ENCODE peak calls at places on chromosomes 16 and 17, in four cellular contexts. One of them, this sample, is unnamed.
A peak's percentile ranks its signal among the peaks of the same experiment; 100 is the strongest.

GRCh38 chr16:30533748-30534367 is 800 bp downstream of the ZNF747 start:
- DNase-seq in stimulated activated CD4-positive, alpha-beta T cell treated with anti-CD3 and anti-CD28 coated beads, Interleukin-1b, Interleukin-23, amount 100 ng/mL, for 24 hours: no peak
- DNase-seq in fibroblast of lung: no peak
- DNase-seq in HFFc6: no peak
- DNase-seq in this sample: no peak

GRCh38 chr17:80175411-80175810 is 5.6 kb downstream of the CARD14 start:
- DNase-seq in stimulated activated CD4-positive, alpha-beta T cell treated with anti-CD3 and anti-CD28 coated beads, Interleukin-1b, Interleukin-23, amount 100 ng/mL, for 24 hours: no peak
- DNase-seq in fibroblast of lung: peak; percentile 27
- DNase-seq in HFFc6: no peak
- DNase-seq in this sample: peak; percentile 77

GRCh38 chr16:30551781-30552180 is 6.4 kb downstream of the ZNF764 start:
- DNase-seq in stimulated activated CD4-positive, alpha-beta T cell treated with anti-CD3 and anti-CD28 coated beads, Interleukin-1b, Interleukin-23, amount 100 ng/mL, for 24 hours: peak; percentile 49
- DNase-seq in fibroblast of lung: no peak
- DNase-seq in HFFc6: no peak
- DNase-seq in this sample: no peak

GRCh38 chr16:67884684-67885083 is at the start of gene NRN1L:
- DNase-seq in stimulated activated CD4-positive, alpha-beta T cell treated with anti-CD3 and anti-CD28 coated beads, Interleukin-1b, Interleukin-23, amount 100 ng/mL, for 24 hours: no peak
- DNase-seq in fibroblast of lung: peak; percentile 91
- DNase-seq in HFFc6: peak; percentile 91
- DNase-seq in this sample: peak; percentile 95

GRCh38 chr17:46212634-46213435 is 19.6 kb upstream of the KANSL1 start:
- DNase-seq in stimulated activated CD4-positive, alpha-beta T cell treated with anti-CD3 and anti-CD28 coated beads, Interleukin-1b, Interleukin-23, amount 100 ng/mL, for 24 hours: peak; percentile 32
- DNase-seq in fibroblast of lung: peak; percentile 89
- DNase-seq in HFFc6: peak; percentile 65
- DNase-seq in this sample: peak; percentile 96

GRCh38 chr17:78364436-78365281 is 4.8 kb upstream of the SOCS3 start:
- DNase-seq in stimulated activated CD4-positive, alpha-beta T cell treated with anti-CD3 and anti-CD28 coated beads, Interleukin-1b, Interleukin-23, amount 100 ng/mL, for 24 hours: no peak
- DNase-seq in fibroblast of lung: no peak
- DNase-seq in HFFc6: no peak
- DNase-seq in this sample: peak; percentile 59

GRCh38 chr16:80006175-80006895 is 405.8 kb upstream of the MAF start:
- DNase-seq in stimulated activated CD4-positive, alpha-beta T cell treated with anti-CD3 and anti-CD28 coated beads, Interleukin-1b, Interleukin-23, amount 100 ng/mL, for 24 hours: no peak
- DNase-seq in fibroblast of lung: peak; percentile 9
- DNase-seq in HFFc6: no peak
- DNase-seq in this sample: no peak

GRCh38 chr17:15106540-15106939 is 158.6 kb downstream of the PMP22 start:
- DNase-seq in stimulated activated CD4-positive, alpha-beta T cell treated with anti-CD3 and anti-CD28 coated beads, Interleukin-1b, Interleukin-23, amount 100 ng/mL, for 24 hours: no peak
- DNase-seq in fibroblast of lung: no peak
- DNase-seq in HFFc6: peak; percentile 19
- DNase-seq in this sample: no peak

GRCh38 chr16:84813141-84813933 is 6.4 kb upstream of the CRISPLD2 start:
- DNase-seq in stimulated activated CD4-positive, alpha-beta T cell treated with anti-CD3 and anti-CD28 coated beads, Interleukin-1b, Interleukin-23, amount 100 ng/mL, for 24 hours: no peak
- DNase-seq in fibroblast of lung: no peak
- DNase-seq in HFFc6: no peak
- DNase-seq in this sample: no peak

GRCh38 chr16:54647731-54648221 is 282.9 kb upstream of the IRX5 start:
- DNase-seq in stimulated activated CD4-positive, alpha-beta T cell treated with anti-CD3 and anti-CD28 coated beads, Interleukin-1b, Interleukin-23, amount 100 ng/mL, for 24 hours: no peak
- DNase-seq in fibroblast of lung: no peak
- DNase-seq in HFFc6: no peak
- DNase-seq in this sample: no peak

GRCh38 chr17:47630614-47631013 is 19.1 kb upstream of the KPNB1 start:
- DNase-seq in stimulated activated CD4-positive, alpha-beta T cell treated with anti-CD3 and anti-CD28 coated beads, Interleukin-1b, Interleukin-23, amount 100 ng/mL, for 24 hours: no peak
- DNase-seq in fibroblast of lung: no peak
- DNase-seq in HFFc6: no peak
- DNase-seq in this sample: no peak

GRCh38 chr17:18105595-18105994 is 3.0 kb upstream of the MYO15A start:
- DNase-seq in stimulated activated CD4-positive, alpha-beta T cell treated with anti-CD3 and anti-CD28 coated beads, Interleukin-1b, Interleukin-23, amount 100 ng/mL, for 24 hours: no peak
- DNase-seq in fibroblast of lung: no peak
- DNase-seq in HFFc6: no peak
- DNase-seq in this sample: no peak

GRCh38 chr17:59707971-59708425 is 544 bp downstream of the VMP1 start:
- DNase-seq in stimulated activated CD4-positive, alpha-beta T cell treated with anti-CD3 and anti-CD28 coated beads, Interleukin-1b, Interleukin-23, amount 100 ng/mL, for 24 hours: no peak
- DNase-seq in fibroblast of lung: no peak
- DNase-seq in HFFc6: no peak
- DNase-seq in this sample: peak; percentile 43

GRCh38 chr16:3121843-3122467 is 9.6 kb downstream of the ZNF205 start:
- DNase-seq in stimulated activated CD4-positive, alpha-beta T cell treated with anti-CD3 and anti-CD28 coated beads, Interleukin-1b, Interleukin-23, amount 100 ng/mL, for 24 hours: no peak
- DNase-seq in fibroblast of lung: no peak
- DNase-seq in HFFc6: no peak
- DNase-seq in this sample: no peak

GRCh38 chr16:30924086-30924714 is 828 bp downstream of the FBXL19 start:
- DNase-seq in stimulated activated CD4-positive, alpha-beta T cell treated with anti-CD3 and anti-CD28 coated beads, Interleukin-1b, Interleukin-23, amount 100 ng/mL, for 24 hours: no peak
- DNase-seq in fibroblast of lung: no peak
- DNase-seq in HFFc6: no peak
- DNase-seq in this sample: peak; percentile 59

GRCh38 chr17:48832491-48832890 is 1.7 kb downstream of the CALCOCO2 start:
- DNase-seq in stimulated activated CD4-positive, alpha-beta T cell treated with anti-CD3 and anti-CD28 coated beads, Interleukin-1b, Interleukin-23, amount 100 ng/mL, for 24 hours: no peak
- DNase-seq in fibroblast of lung: no peak
- DNase-seq in HFFc6: no peak
- DNase-seq in this sample: no peak

GRCh38 chr16:72927199-72928088 is 120.5 kb downstream of the ZFHX3 start:
- DNase-seq in stimulated activated CD4-positive, alpha-beta T cell treated with anti-CD3 and anti-CD28 coated beads, Interleukin-1b, Interleukin-23, amount 100 ng/mL, for 24 hours: no peak
- DNase-seq in fibroblast of lung: peak; percentile 96
- DNase-seq in HFFc6: peak; percentile 80
- DNase-seq in this sample: no peak